ENCODE peak calls at places on chromosomes 13 and 19, in seven cellular contexts. C, V, L, A, G, B and U are unnamed samples.

GRCh38 chr19:49106648-49107135 is 7.5 kb upstream of the LIN7B start:
- DNase-seq in L (peak), B (peak), C (no peak), G (peak), A (no peak), V (peak), U (no peak)

GRCh38 chr19:48858984-48859710 is 9.3 kb downstream of the PLEKHA4 start:
- DNase-seq in G (peak), A (no peak), C (peak), L (peak), B (no peak), V (no peak), U (no peak)

GRCh38 chr19:12952488-12953455 is 4.3 kb downstream of the GADD45GIP1 start:
- DNase-seq in C (no peak), A (no peak), B (peak), G (peak), V (peak), L (no peak), U (no peak)

GRCh38 chr19:50427997-50428425 is 4.7 kb upstream of the MYBPC2 start:
- DNase-seq in C (no peak), G (no peak), B (peak), L (peak), A (peak), V (no peak), U (peak)

GRCh38 chr13:35140321-35140720 is 198.3 kb downstream of the NBEA start:
- DNase-seq in L (no peak), B (no peak), C (no peak), V (peak), A (no peak), G (no peak), U (no peak)

GRCh38 chr13:39777527-39778061 is 122.1 kb downstream of the COG6 start:
- DNase-seq in V (peak), B (no peak), L (no peak), A (no peak), C (no peak), G (peak), U (no peak)

GRCh38 chr13:45928843-45929242 is 77.3 kb upstream of the SIAH3 start:
- DNase-seq in A (no peak), L (no peak), B (no peak), C (no peak), V (no peak), G (no peak), U (no peak)

GRCh38 chr19:5691930-5692784 is 2.1 kb downstream of the RPL36 start:
- DNase-seq in V (no peak), G (no peak), L (peak), A (no peak), B (no peak), C (no peak), U (peak)

GRCh38 chr19:55552620-55553019 is 7.3 kb upstream of the SBK3 start:
- DNase-seq in B (no peak), L (no peak), C (no peak), G (no peak), A (no peak), V (no peak), U (no peak)

GRCh38 chr13:33009019-33009418 is 7.2 kb upstream of the KL start:
- DNase-seq in V (no peak), L (no peak), B (no peak), C (no peak), G (no peak), A (no peak), U (no peak)

GRCh38 chr19:54947381-54947780 is at the start of gene NLRP7:
- DNase-seq in B (no peak), G (no peak), C (no peak), V (no peak), A (no peak), L (no peak), U (no peak)

GRCh38 chr13:41939403-41939802 is 21.5 kb downstream of the VWA8 start:
- DNase-seq in C (no peak), A (no peak), L (no peak), V (no peak), G (no peak), B (no peak), U (no peak)

GRCh38 chr19:12364391-12365093 is 941 bp downstream of the ZNF442 start:
- DNase-seq in G (no peak), A (no peak), L (peak), V (no peak), B (no peak), C (no peak), U (peak)

GRCh38 chr13:50353651-50354415 is 338.6 kb downstream of the KCNRG start:
- DNase-seq in C (no peak), V (no peak), B (no peak), L (no peak), A (no peak), G (no peak), U (no peak)

GRCh38 chr19:2974342-2974932 is 2.9 kb upstream of the TLE6 start:
- DNase-seq in C (no peak), A (no peak), B (no peak), G (peak), V (no peak), L (no peak), U (peak)

GRCh38 chr13:106118050-106118449 is 417.4 kb downstream of the EFNB2 start:
- DNase-seq in V (no peak), A (no peak), L (no peak), G (no peak), C (no peak), B (no peak), U (no peak)

GRCh38 chr19:57466489-57466888 is 9.5 kb upstream of the VN1R1 start:
- DNase-seq in V (no peak), L (no peak), A (no peak), C (no peak), B (no peak), G (no peak), U (no peak)

GRCh38 chr19:11905928-11906327 is 18.3 kb downstream of the ZNF69 start:
- DNase-seq in G (no peak), B (no peak), C (no peak), V (no peak), L (no peak), A (no peak), U (no peak)

GRCh38 chr19:41352609-41353465 is 885 bp downstream of the TGFB1 start:
- DNase-seq in G (peak), L (peak), V (peak), C (peak), B (no peak), A (no peak), U (peak)

GRCh38 chr19:13026478-13026999 is 31.3 kb downstream of the NFIX start:
- DNase-seq in G (no peak), C (no peak), L (no peak), B (no peak), V (no peak), A (no peak), U (no peak)

GRCh38 chr13:36366023-36366422 is 19.8 kb upstream of the SPART start:
- DNase-seq in C (no peak), G (no peak), B (no peak), A (no peak), L (no peak), V (no peak), U (no peak)

GRCh38 chr13:85828094-85828684 is 29.0 kb upstream of the SLITRK6 start:
- DNase-seq in G (peak), C (no peak), V (peak), A (no peak), B (no peak), L (no peak), U (no peak)

GRCh38 chr19:17803264-17803896 is 8.4 kb downstream of the B3GNT3 start:
- DNase-seq in G (no peak), B (no peak), L (no peak), A (no peak), C (peak), V (no peak), U (no peak)